ENCODE peak calls at places on chromosomes 3 and 15, in eight cellular contexts. One of them, this sample, is unnamed.
A peak's percentile ranks its signal among the peaks of the same experiment; 100 is the strongest.

GRCh38 chr3:47000198-47000815 is 20.8 kb downstream of the NBEAL2 start:
- DNase-seq in aorta: no peak
- DNase-seq in anterior cingulate cortex: no peak
- DNase-seq in MV-4-11: no peak
- DNase-seq in NCI-H1436: no peak
- DNase-seq in activated CD8-positive, alpha-beta memory T cell treated with anti-CD3 and anti-CD28 coated beads for 48 hours: no peak
- DNase-seq in right lobe of liver: peak; percentile 48
- DNase-seq in memory B cell: no peak
- DNase-seq in this sample: no peak

GRCh38 chr15:59262316-59262715 is 55.7 kb downstream of the LDHAL6B start:
- DNase-seq in right lobe of liver: no peak
- DNase-seq in anterior cingulate cortex: no peak
- DNase-seq in memory B cell: no peak
- DNase-seq in activated CD8-positive, alpha-beta memory T cell treated with anti-CD3 and anti-CD28 coated beads for 48 hours: no peak
- DNase-seq in NCI-H1436: no peak
- DNase-seq in MV-4-11: no peak
- DNase-seq in aorta: no peak
- DNase-seq in this sample: no peak

GRCh38 chr3:150286390-150287147 is 121.5 kb upstream of the TSC22D2 start:
- DNase-seq in aorta: no peak
- DNase-seq in NCI-H1436: peak; percentile 35
- DNase-seq in activated CD8-positive, alpha-beta memory T cell treated with anti-CD3 and anti-CD28 coated beads for 48 hours: no peak
- DNase-seq in anterior cingulate cortex: no peak
- DNase-seq in MV-4-11: no peak
- DNase-seq in right lobe of liver: no peak
- DNase-seq in memory B cell: peak; percentile 45
- DNase-seq in this sample: no peak

GRCh38 chr15:52008698-52009434 is 10.2 kb upstream of the MAPK6 start:
- DNase-seq in aorta: no peak
- DNase-seq in anterior cingulate cortex: no peak
- DNase-seq in right lobe of liver: no peak
- DNase-seq in activated CD8-positive, alpha-beta memory T cell treated with anti-CD3 and anti-CD28 coated beads for 48 hours: no peak
- DNase-seq in memory B cell: no peak
- DNase-seq in NCI-H1436: no peak
- DNase-seq in MV-4-11: peak; percentile 33
- DNase-seq in this sample: no peak

GRCh38 chr15:26095710-26096330 is 232.7 kb upstream of the ATP10A start:
- DNase-seq in anterior cingulate cortex: no peak
- DNase-seq in activated CD8-positive, alpha-beta memory T cell treated with anti-CD3 and anti-CD28 coated beads for 48 hours: no peak
- DNase-seq in MV-4-11: no peak
- DNase-seq in aorta: no peak
- DNase-seq in right lobe of liver: no peak
- DNase-seq in memory B cell: no peak
- DNase-seq in NCI-H1436: no peak
- DNase-seq in this sample: no peak

GRCh38 chr15:90264649-90265048 is 823 bp upstream of the NGRN start:
- DNase-seq in MV-4-11: peak; percentile 36
- DNase-seq in NCI-H1436: no peak
- DNase-seq in aorta: no peak
- DNase-seq in anterior cingulate cortex: no peak
- DNase-seq in memory B cell: no peak
- DNase-seq in right lobe of liver: peak; percentile 52
- DNase-seq in activated CD8-positive, alpha-beta memory T cell treated with anti-CD3 and anti-CD28 coated beads for 48 hours: no peak
- DNase-seq in this sample: no peak

GRCh38 chr3:160400631-160401150 is 1.2 kb downstream of the SMC4 start:
- DNase-seq in NCI-H1436: no peak
- DNase-seq in MV-4-11: no peak
- DNase-seq in right lobe of liver: peak; percentile 74
- DNase-seq in anterior cingulate cortex: no peak
- DNase-seq in aorta: peak; percentile 77
- DNase-seq in memory B cell: peak; percentile 14
- DNase-seq in activated CD8-positive, alpha-beta memory T cell treated with anti-CD3 and anti-CD28 coated beads for 48 hours: no peak
- DNase-seq in this sample: no peak

GRCh38 chr3:125115640-125116039 is 59.8 kb upstream of the HEG1 start:
- DNase-seq in aorta: no peak
- DNase-seq in NCI-H1436: no peak
- DNase-seq in MV-4-11: no peak
- DNase-seq in anterior cingulate cortex: no peak
- DNase-seq in right lobe of liver: no peak
- DNase-seq in activated CD8-positive, alpha-beta memory T cell treated with anti-CD3 and anti-CD28 coated beads for 48 hours: no peak
- DNase-seq in memory B cell: no peak
- DNase-seq in this sample: no peak

GRCh38 chr15:57684491-57685184 is 21.9 kb upstream of the POLR2M start:
- DNase-seq in MV-4-11: no peak
- DNase-seq in aorta: no peak
- DNase-seq in NCI-H1436: no peak
- DNase-seq in activated CD8-positive, alpha-beta memory T cell treated with anti-CD3 and anti-CD28 coated beads for 48 hours: no peak
- DNase-seq in anterior cingulate cortex: no peak
- DNase-seq in memory B cell: no peak
- DNase-seq in right lobe of liver: no peak
- DNase-seq in this sample: no peak

GRCh38 chr3:183536238-183536880 is 19.1 kb downstream of the KLHL6 start:
- DNase-seq in aorta: no peak
- DNase-seq in anterior cingulate cortex: no peak
- DNase-seq in MV-4-11: peak; percentile 14
- DNase-seq in memory B cell: peak; percentile 37
- DNase-seq in right lobe of liver: no peak
- DNase-seq in NCI-H1436: no peak
- DNase-seq in activated CD8-positive, alpha-beta memory T cell treated with anti-CD3 and anti-CD28 coated beads for 48 hours: no peak
- DNase-seq in this sample: no peak

GRCh38 chr15:68208641-68209240 is 3.6 kb upstream of the CALML4 start:
- DNase-seq in activated CD8-positive, alpha-beta memory T cell treated with anti-CD3 and anti-CD28 coated beads for 48 hours: no peak
- DNase-seq in MV-4-11: no peak
- DNase-seq in NCI-H1436: no peak
- DNase-seq in anterior cingulate cortex: no peak
- DNase-seq in aorta: peak; percentile 37
- DNase-seq in memory B cell: no peak
- DNase-seq in right lobe of liver: no peak
- DNase-seq in this sample: no peak

GRCh38 chr15:85397151-85397550 is 16.7 kb downstream of the AKAP13 start:
- DNase-seq in activated CD8-positive, alpha-beta memory T cell treated with anti-CD3 and anti-CD28 coated beads for 48 hours: no peak
- DNase-seq in right lobe of liver: no peak
- DNase-seq in memory B cell: no peak
- DNase-seq in MV-4-11: no peak
- DNase-seq in NCI-H1436: no peak
- DNase-seq in aorta: no peak
- DNase-seq in anterior cingulate cortex: no peak
- DNase-seq in this sample: no peak

GRCh38 chr3:48194446-48195071 is 6.3 kb upstream of the CDC25A start:
- DNase-seq in memory B cell: peak; percentile 23
- DNase-seq in MV-4-11: peak; percentile 46
- DNase-seq in aorta: peak; percentile 81
- DNase-seq in right lobe of liver: no peak
- DNase-seq in activated CD8-positive, alpha-beta memory T cell treated with anti-CD3 and anti-CD28 coated beads for 48 hours: no peak
- DNase-seq in NCI-H1436: peak; percentile 35
- DNase-seq in anterior cingulate cortex: no peak
- DNase-seq in this sample: peak; percentile 33

GRCh38 chr3:37770938-37771918 is 90.5 kb upstream of the CTDSPL start:
- DNase-seq in NCI-H1436: no peak
- DNase-seq in activated CD8-positive, alpha-beta memory T cell treated with anti-CD3 and anti-CD28 coated beads for 48 hours: no peak
- DNase-seq in anterior cingulate cortex: no peak
- DNase-seq in memory B cell: no peak
- DNase-seq in MV-4-11: peak; percentile 9
- DNase-seq in right lobe of liver: no peak
- DNase-seq in aorta: no peak
- DNase-seq in this sample: no peak

GRCh38 chr3:54536450-54536849 is 391.4 kb downstream of the LRTM1 start:
- DNase-seq in anterior cingulate cortex: no peak
- DNase-seq in activated CD8-positive, alpha-beta memory T cell treated with anti-CD3 and anti-CD28 coated beads for 48 hours: no peak
- DNase-seq in MV-4-11: no peak
- DNase-seq in NCI-H1436: no peak
- DNase-seq in memory B cell: no peak
- DNase-seq in right lobe of liver: no peak
- DNase-seq in aorta: no peak
- DNase-seq in this sample: no peak

This sample was measured in hippocampal formation.